ENCODE peak calls at places on chromosome 19, in five cellular contexts. E, F, J, N and G are unnamed samples.

GRCh38 chr19:55353803-55354697 is 469 bp downstream of the COX6B2 start:
- DNase-seq in E (peak; percentile 49), F (peak; percentile 57), J (peak; percentile 86), N (peak; percentile 68), G (peak; percentile 95)

GRCh38 chr19:4120531-4120930 is 3.4 kb downstream of the MAP2K2 start:
- DNase-seq in E (no peak), F (no peak), J (no peak), N (no peak), G (no peak)

GRCh38 chr19:19366691-19367396 is 38.6 kb upstream of the GATAD2A start:
- DNase-seq in E (peak; percentile 58), F (peak; percentile 70), J (peak; percentile 82), N (peak; percentile 82), G (peak; percentile 71)

GRCh38 chr19:32997716-32998355 is 25.8 kb downstream of the FAAP24 start:
- DNase-seq in E (no peak), F (no peak), J (no peak), N (no peak), G (no peak)

GRCh38 chr19:41861846-41862245 is 1.8 kb downstream of the RPS19 start:
- DNase-seq in E (no peak), F (no peak), J (no peak), N (no peak), G (no peak)

GRCh38 chr19:19271828-19272599 is 1.1 kb downstream of the TM6SF2 start:
- DNase-seq in E (no peak), F (no peak), J (no peak), N (no peak), G (no peak)

GRCh38 chr19:55305491-55305890 is 19.6 kb downstream of the TMEM150B start:
- DNase-seq in E (peak; percentile 31), F (peak; percentile 41), J (peak; percentile 65), N (peak; percentile 36), G (peak; percentile 77)

GRCh38 chr19:39078436-39079200 is 5.5 kb upstream of the ACP7 start:
- DNase-seq in E (no peak), F (no peak), J (no peak), N (no peak), G (no peak)

GRCh38 chr19:50341091-50341564 is 12.0 kb upstream of the KCNC3 start:
- DNase-seq in E (no peak), F (no peak), J (peak; percentile 58), N (no peak), G (no peak)

GRCh38 chr19:29120471-29120870 is 92.5 kb downstream of the UQCRFS1 start:
- DNase-seq in E (no peak), F (no peak), J (no peak), N (no peak), G (no peak)

GRCh38 chr19:50349277-50350057 is 16.0 kb downstream of the NAPSA start:
- DNase-seq in E (no peak), F (no peak), J (no peak), N (no peak), G (no peak)

GRCh38 chr19:56367829-56368711 is 25.3 kb downstream of the ZNF582 start:
- DNase-seq in E (peak; percentile 63), F (peak; percentile 94), J (peak; percentile 65), N (peak; percentile 94), G (peak; percentile 47)

GRCh38 chr19:54465367-54466109 is 2.0 kb upstream of the LENG9 start:
- DNase-seq in E (no peak), F (no peak), J (no peak), N (no peak), G (no peak)

GRCh38 chr19:35476149-35476548 is 14.1 kb downstream of the KRTDAP start:
- DNase-seq in E (no peak), F (no peak), J (no peak), N (no peak), G (no peak)

GRCh38 chr19:18385675-18386542 is at the start of gene GDF15:
- DNase-seq in E (no peak), F (peak; percentile 94), J (peak; percentile 69), N (peak; percentile 94), G (no peak)

GRCh38 chr19:33273881-33274662 is 28.3 kb downstream of the CEBPA start:
- DNase-seq in E (peak; percentile 31), F (peak; percentile 75), J (no peak), N (peak; percentile 61), G (no peak)

GRCh38 chr19:44345969-44346368 is 10.5 kb downstream of the ZNF112 start:
- DNase-seq in E (no peak), F (no peak), J (no peak), N (no peak), G (no peak)

GRCh38 chr19:37948362-37948761 is 41.4 kb downstream of the SIPA1L3 start:
- DNase-seq in E (no peak), F (no peak), J (no peak), N (no peak), G (no peak)

GRCh38 chr19:42655748-42656147 is 61.0 kb upstream of the CEACAM8 start:
- DNase-seq in E (no peak), F (no peak), J (no peak), N (peak; percentile 58), G (no peak)

GRCh38 chr19:5593963-5594255 is 26.2 kb upstream of the TINCR start:
- DNase-seq in E (no peak), F (no peak), J (no peak), N (no peak), G (no peak)

GRCh38 chr19:40411125-40411842 is 1.9 kb downstream of the PRX start:
- DNase-seq in E (no peak), F (no peak), J (no peak), N (no peak), G (no peak)

GRCh38 chr19:39497850-39498261 is 891 bp upstream of the DLL3 start:
- DNase-seq in E (no peak), F (no peak), J (peak; percentile 72), N (no peak), G (no peak)

GRCh38 chr19:5418676-5419075 is 36.5 kb upstream of the ZNRF4 start:
- DNase-seq in E (no peak), F (no peak), J (no peak), N (no peak), G (no peak)

GRCh38 chr19:40265763-40266099 is 19.4 kb downstream of the AKT2 start:
- DNase-seq in E (no peak), F (no peak), J (no peak), N (no peak), G (no peak)

GRCh38 chr19:13795595-13796300 is 505 bp downstream of the ZSWIM4 start:
- DNase-seq in E (no peak), F (no peak), J (peak; percentile 67), N (peak; percentile 39), G (no peak)

GRCh38 chr19:15038304-15038703 is 11.0 kb upstream of the CASP14 start:
- DNase-seq in E (no peak), F (no peak), J (no peak), N (no peak), G (no peak)

GRCh38 chr19:39413903-39414608 is 1.6 kb downstream of the PLEKHG2 start:
- DNase-seq in E (no peak), F (no peak), J (no peak), N (no peak), G (no peak)

GRCh38 chr19:4365341-4365740 is 22.0 kb downstream of the MPND start:
- DNase-seq in E (no peak), F (no peak), J (no peak), N (no peak), G (no peak)